ENCODE peak calls at places on chromosome 15, in four cellular contexts. E, D, A and O are unnamed samples.

GRCh38 chr15:80251505-80252280 is at the start of gene CTXND1:
- DNase-seq in E (no peak), D (no peak), A (no peak), O (no peak)

GRCh38 chr15:67127334-67127664 is 61.9 kb downstream of the SMAD3 start:
- DNase-seq in E (peak), D (no peak), A (no peak), O (no peak)

GRCh38 chr15:89531796-89532537 is 35.6 kb upstream of the RHCG start:
- DNase-seq in E (no peak), D (no peak), A (no peak), O (no peak)

GRCh38 chr15:56918907-56919707 is 663 bp downstream of the TCF12 start:
- DNase-seq in E (peak), D (peak), A (no peak), O (peak)

GRCh38 chr15:47384316-47384715 is 333.0 kb upstream of the SEMA6D start:
- DNase-seq in E (no peak), D (no peak), A (no peak), O (no peak)

GRCh38 chr15:98776607-98777281 is 128.4 kb downstream of the IGF1R start:
- DNase-seq in E (no peak), D (peak), A (peak), O (peak)

GRCh38 chr15:76222159-76222558 is 89.1 kb downstream of the ETFA start:
- DNase-seq in E (no peak), D (no peak), A (no peak), O (no peak)

GRCh38 chr15:76449455-76449854 is 112.9 kb downstream of the ISL2 start:
- DNase-seq in E (no peak), D (no peak), A (no peak), O (no peak)

GRCh38 chr15:25568751-25569150 is 129.9 kb upstream of the UBE3A start:
- DNase-seq in E (no peak), D (no peak), A (no peak), O (no peak)

GRCh38 chr15:38192496-38192895 is 60.1 kb upstream of the SPRED1 start:
- DNase-seq in E (no peak), D (no peak), A (no peak), O (no peak)

GRCh38 chr15:78923480-78924360 is 21.1 kb downstream of the CTSH start:
- DNase-seq in E (no peak), D (no peak), A (no peak), O (no peak)

GRCh38 chr15:60370105-60370803 is 27.5 kb downstream of the ANXA2 start:
- DNase-seq in E (no peak), D (no peak), A (no peak), O (no peak)

GRCh38 chr15:25238716-25239470 is 199.9 kb downstream of the UBE3A start:
- DNase-seq in E (no peak), D (no peak), A (no peak), O (no peak)

GRCh38 chr15:82165948-82166376 is 96.6 kb downstream of the EFL1 start:
- DNase-seq in E (no peak), D (no peak), A (peak), O (no peak)

GRCh38 chr15:76206325-76206976 is 104.8 kb downstream of the ETFA start:
- DNase-seq in E (no peak), D (no peak), A (no peak), O (no peak)

GRCh38 chr15:64878708-64879107 is 33.0 kb upstream of the ANKDD1A start:
- DNase-seq in E (no peak), D (no peak), A (no peak), O (no peak)

GRCh38 chr15:81235781-81236507 is 39.3 kb downstream of the IL16 start:
- DNase-seq in E (no peak), D (no peak), A (no peak), O (peak)

GRCh38 chr15:58748787-58749531 is 548 bp downstream of the ADAM10 start:
- DNase-seq in E (peak), D (peak), A (no peak), O (peak)

GRCh38 chr15:43408789-43409188 is 37.9 kb downstream of the TUBGCP4 start:
- DNase-seq in E (no peak), D (no peak), A (no peak), O (peak)

GRCh38 chr15:60076582-60077263 is 72.6 kb downstream of the FOXB1 start:
- DNase-seq in E (no peak), D (no peak), A (no peak), O (no peak)

GRCh38 chr15:41254560-41254959 is 23.5 kb downstream of the CHP1 start:
- DNase-seq in E (no peak), D (no peak), A (no peak), O (no peak)

GRCh38 chr15:51600114-51600513 is 22.5 kb downstream of the DMXL2 start:
- DNase-seq in E (no peak), D (no peak), A (peak), O (peak)

GRCh38 chr15:39583586-39584265 is 2.8 kb downstream of the THBS1 start:
- DNase-seq in E (peak), D (peak), A (no peak), O (peak)
- TF ChIP-seq POLR2AphosphoS2 in E (no peak), D (no peak), A (no peak), O (no peak)

DNA sequence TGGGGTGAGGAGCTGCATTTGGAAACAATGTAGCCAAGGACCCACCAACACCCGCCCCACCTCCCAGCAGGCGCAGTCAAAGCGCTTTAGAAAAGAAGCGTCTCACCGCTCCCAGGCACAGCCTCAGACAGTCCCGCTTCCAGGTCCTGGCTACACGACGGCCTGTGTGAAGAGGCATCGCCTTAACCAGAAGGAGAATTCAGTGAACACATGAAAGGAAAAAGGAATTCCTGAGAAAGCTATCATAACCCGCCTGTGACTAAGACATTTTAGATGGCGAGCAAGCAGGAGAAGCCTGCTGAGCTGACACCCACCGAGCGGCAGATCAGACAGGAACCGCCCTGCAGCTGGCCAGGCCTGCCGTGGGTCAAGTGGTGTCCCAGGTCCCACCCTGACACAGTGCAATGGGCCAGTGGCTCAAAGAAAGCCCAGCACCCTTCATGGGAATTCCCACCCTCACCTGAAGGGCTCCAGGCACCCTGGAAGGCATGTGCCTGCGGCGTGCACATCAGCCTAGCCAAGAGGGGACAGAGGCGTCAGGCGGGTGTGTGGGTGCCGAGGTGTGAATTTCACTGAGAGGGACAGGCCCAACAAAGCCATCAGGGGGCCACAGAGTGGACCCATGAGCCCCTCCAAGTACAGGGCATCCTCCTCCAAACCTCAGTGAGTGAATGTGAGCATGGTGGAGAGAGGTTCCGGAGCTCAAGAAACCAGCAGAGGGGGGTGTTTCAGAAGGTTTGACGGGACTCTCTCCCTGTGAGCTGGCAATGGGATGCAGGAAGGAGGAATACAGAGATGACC is 144.8 kb downstream of the NSMCE3 start:
- DNase-seq in E (no peak), D (no peak), A (no peak), O (no peak)
- TF ChIP-seq POLR2AphosphoS2 in E (no peak), D (no peak), A (no peak), O (no peak)

GRCh38 chr15:69131362-69132215 is 28.8 kb upstream of the GLCE start:
- DNase-seq in E (no peak), D (no peak), A (no peak), O (no peak)
- TF ChIP-seq POLR2AphosphoS2 in E (no peak), D (no peak), A (no peak), O (no peak)

GRCh38 chr15:101795455-101795854 is 7.9 kb upstream of the OR4F6 start:
- DNase-seq in E (no peak), D (no peak), A (no peak), O (no peak)
- TF ChIP-seq POLR2AphosphoS2 in E (no peak), D (no peak), A (no peak), O (no peak)

DNA sequence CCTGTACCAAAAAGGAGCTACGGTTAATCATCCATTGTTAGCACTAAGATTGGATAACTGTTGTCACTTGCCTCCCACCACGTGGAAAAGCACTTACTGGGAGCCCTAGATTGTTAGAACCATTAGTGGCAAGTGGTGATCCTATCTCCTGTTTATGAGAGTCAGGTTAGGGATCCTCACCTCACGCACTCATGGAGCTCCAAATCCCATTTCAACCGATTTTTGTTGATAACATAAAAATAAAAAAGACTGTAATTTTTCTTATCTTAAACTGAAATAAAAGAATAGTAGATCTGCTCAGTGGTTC is 952 bp downstream of the ZNF770 start:
- DNase-seq in E (no peak), D (no peak), A (no peak), O (peak)
- TF ChIP-seq POLR2AphosphoS2 in E (no peak), D (no peak), A (no peak), O (no peak)

GRCh38 chr15:74784854-74785715 is 3.2 kb downstream of the CSK start:
- DNase-seq in E (no peak), D (no peak), A (no peak), O (no peak)

GRCh38 chr15:74783072-74783807 is 1.4 kb downstream of the CSK start:
- DNase-seq in E (no peak), D (no peak), A (no peak), O (peak)

GRCh38 chr15:74782596-74783071 is 754 bp downstream of the CSK start:
- DNase-seq in E (no peak), D (no peak), A (no peak), O (no peak)

GRCh38 chr15:74784426-74784825 is 2.5 kb downstream of the CSK start:
- DNase-seq in E (no peak), D (no peak), A (no peak), O (no peak)

DNA sequence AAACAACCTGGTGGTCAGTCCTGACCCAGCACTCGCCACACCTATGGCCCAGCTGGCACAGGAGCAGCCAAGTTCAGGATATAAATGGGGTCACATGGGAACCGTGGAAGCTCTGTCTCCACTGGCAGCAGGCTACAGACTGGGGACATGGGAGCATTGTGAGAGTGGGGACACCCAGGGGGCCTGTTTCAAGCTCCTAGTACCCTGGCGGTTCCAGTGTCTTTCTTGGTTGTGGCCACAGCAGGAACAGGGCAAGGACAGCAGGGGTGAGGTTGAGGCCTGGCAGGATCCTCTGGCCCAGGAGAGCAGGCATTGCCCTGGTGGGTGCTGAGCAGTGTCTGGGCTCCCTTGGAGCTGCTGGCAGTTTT is 1.9 kb downstream of the CSK start:
- DNase-seq in E (no peak), D (no peak), A (no peak), O (no peak)
- TF ChIP-seq POLR2AphosphoS2 in E (no peak), D (no peak), A (no peak), O (no peak)